ENCODE peak calls at places on chromosomes 3 and 15, in five cellular contexts. H is left lung, G is AG04450, U is IMR-90, N is neural crest cell. L is an unnamed sample.

GRCh38 chr3:98746122-98746521 is 17.0 kb upstream of the ST3GAL6 start:
- DNase-seq in U (no peak), G (no peak), H (no peak), N (no peak), L (no peak)

GRCh38 chr3:197369545-197369944 is 71.1 kb upstream of the DLG1 start:
- DNase-seq in N (no peak), G (no peak), H (no peak), U (no peak), L (no peak)

GRCh38 chr3:2514031-2514430 is 415.4 kb downstream of the CNTN4 start:
- DNase-seq in H (no peak), G (no peak), U (no peak), N (peak), L (no peak)

GRCh38 chr3:150278843-150279341 is 129.2 kb upstream of the TSC22D2 start:
- DNase-seq in G (no peak), U (no peak), H (no peak), N (no peak), L (no peak)

GRCh38 chr3:43754316-43754715 is 63.6 kb downstream of the ABHD5 start:
- DNase-seq in H (no peak), N (no peak), U (peak), G (no peak), L (no peak)

GRCh38 chr15:27701014-27701413 is 398.1 kb downstream of the OCA2 start:
- DNase-seq in N (no peak), H (no peak), G (no peak), U (no peak), L (no peak)

GRCh38 chr3:127964053-127964452 is 49.0 kb downstream of the KBTBD12 start:
- DNase-seq in U (peak), N (no peak), G (no peak), H (no peak), L (no peak)

GRCh38 chr3:197711973-197712707 is 24.6 kb downstream of the RUBCN start:
- DNase-seq in H (peak), N (peak), G (peak), U (peak), L (peak)

GRCh38 chr3:50256978-50257890 is 11.7 kb upstream of the SEMA3B start:
- DNase-seq in G (no peak), U (no peak), H (no peak), N (no peak), L (no peak)

DNA sequence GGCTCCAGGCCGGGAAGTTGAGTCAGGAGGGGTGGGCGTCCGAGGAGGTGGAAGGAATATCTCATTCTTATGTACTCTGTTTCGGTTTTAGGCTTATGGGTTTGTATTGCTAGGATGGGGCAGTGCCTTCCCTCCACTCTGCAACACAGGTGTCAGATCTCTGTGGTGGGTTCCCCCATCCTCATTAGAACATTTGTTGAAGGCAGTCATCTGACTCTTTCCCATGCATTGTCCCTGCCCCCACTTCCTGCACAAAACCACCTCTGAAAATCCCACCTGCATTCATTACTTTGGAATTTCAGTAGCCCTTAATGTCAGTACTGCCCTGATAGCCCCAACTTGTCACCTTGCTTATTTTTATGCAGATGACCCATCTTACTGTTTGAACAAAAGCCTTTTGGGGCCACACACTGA is 29.5 kb downstream of the GYG1 start:
- DNase-seq in U (peak), N (no peak), H (no peak), G (no peak), L (no peak)
- TF ChIP-seq CTCF in U (no peak), N (no peak), H (no peak), G (no peak), L (no peak)

GRCh38 chr3:120039642-120040610 is 54.3 kb downstream of the GSK3B start:
- DNase-seq in U (no peak), H (no peak), N (no peak), G (no peak), L (no peak)
- TF ChIP-seq CTCF in U (no peak), H (no peak), N (peak), G (no peak), L (no peak)

GRCh38 chr15:74302821-74303359 is 64.6 kb downstream of the CYP11A1 start:
- DNase-seq in U (no peak), G (no peak), H (peak), N (peak), L (no peak)
- TF ChIP-seq CTCF in U (peak), G (peak), H (peak), N (peak), L (peak)

DNA sequence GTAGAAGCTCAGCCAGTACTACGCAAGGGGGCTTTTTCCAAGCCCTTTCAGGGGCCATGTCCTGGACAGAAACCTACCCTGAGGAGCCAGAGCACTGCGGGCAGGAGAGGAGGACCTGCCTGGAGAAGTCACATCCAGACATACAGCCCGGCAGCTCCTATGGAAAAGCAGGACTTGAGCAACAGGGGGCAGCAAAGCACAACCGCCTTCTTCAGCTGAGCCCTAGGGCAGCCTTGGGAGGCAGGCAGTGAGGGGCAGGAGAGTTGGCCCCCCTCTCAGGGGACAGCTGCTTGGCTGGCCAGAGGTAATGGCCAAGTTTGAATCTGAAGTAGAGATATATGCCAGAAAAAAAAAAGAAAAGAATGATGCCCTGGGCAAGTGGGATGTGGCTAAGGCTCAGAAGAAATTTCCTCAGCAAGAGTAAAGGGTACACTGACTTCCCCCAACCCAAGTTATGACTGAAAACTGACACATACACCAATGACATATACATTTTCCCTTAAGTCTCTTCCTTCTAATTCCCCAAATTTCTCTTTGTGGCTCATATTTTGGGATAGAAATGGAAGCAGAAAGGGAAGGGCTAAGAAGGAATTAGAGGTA is 56.9 kb downstream of the CYP19A1 start:
- DNase-seq in U (peak), N (peak), H (peak), G (no peak), L (no peak)
- TF ChIP-seq CTCF in U (peak), N (peak), H (peak), G (peak), L (peak)

GRCh38 chr3:134312072-134312872 is 61.6 kb upstream of the RYK start:
- DNase-seq in G (no peak), N (no peak), H (peak), U (no peak), L (no peak)

GRCh38 chr3:134311693-134312071 is 61.0 kb upstream of the RYK start:
- DNase-seq in H (no peak), G (no peak), U (no peak), N (no peak), L (no peak)

GRCh38 chr3:134314588-134315285 is 59.5 kb downstream of the AMOTL2 start:
- DNase-seq in H (no peak), U (no peak), N (no peak), G (no peak), L (no peak)

GRCh38 chr3:134313839-134314587 is 60.2 kb downstream of the AMOTL2 start:
- DNase-seq in H (no peak), G (no peak), U (no peak), N (no peak), L (no peak)

GRCh38 chr3:134312873-134313838 is 61.1 kb downstream of the AMOTL2 start:
- DNase-seq in N (peak), U (peak), G (no peak), H (peak), L (no peak)
- TF ChIP-seq CTCF in N (peak), U (peak), G (peak), H (no peak), L (no peak)

DNA sequence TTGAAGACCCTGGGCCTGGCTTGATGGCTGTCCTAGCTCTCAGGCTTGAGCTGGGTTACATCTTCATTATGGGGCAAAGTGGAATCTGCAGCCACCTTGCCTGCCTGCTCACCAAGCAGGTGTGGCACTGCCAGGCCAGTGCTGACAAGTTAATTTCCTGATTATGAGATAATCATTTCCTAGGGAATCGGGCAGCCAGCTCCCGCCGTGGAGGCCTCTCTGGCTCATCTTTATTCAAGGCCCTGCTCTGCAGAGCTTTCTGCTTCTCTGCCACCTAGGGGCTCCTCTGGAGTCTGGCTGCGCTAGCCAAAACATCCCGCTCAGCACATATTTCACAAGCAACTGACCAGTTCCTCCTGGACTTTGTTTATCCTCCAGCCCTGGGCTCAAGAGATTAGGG is 9.9 kb downstream of the LOXL1 start:
- DNase-seq in H (no peak), U (peak), N (no peak), G (no peak), L (no peak)
- TF ChIP-seq CTCF in H (no peak), U (peak), N (no peak), G (peak), L (no peak)

GRCh38 chr15:93001881-93002280 is 87.1 kb downstream of the RGMA start:
- DNase-seq in G (no peak), H (no peak), U (no peak), N (no peak), L (no peak)
- TF ChIP-seq CTCF in G (peak), H (no peak), U (no peak), N (peak), L (no peak)

DNA sequence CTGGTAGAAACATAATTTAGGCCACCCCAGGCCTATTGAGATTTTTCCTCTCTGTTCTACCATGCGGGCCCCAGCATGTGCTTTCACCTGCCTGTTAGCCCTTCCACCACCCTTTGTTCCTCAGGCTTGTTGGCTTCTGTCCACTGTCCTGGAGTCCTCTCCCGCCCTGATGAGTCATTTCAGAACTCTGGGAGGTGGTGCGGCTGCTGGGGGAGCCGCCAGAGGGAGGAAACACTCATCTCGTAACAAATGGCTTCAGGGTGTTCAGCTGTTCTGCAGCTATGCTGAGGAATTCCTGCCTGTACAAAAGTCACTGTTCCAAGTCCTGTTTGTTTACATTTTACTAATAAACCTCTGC is 36.3 kb downstream of the LRTM1 start:
- DNase-seq in N (peak), U (peak), G (peak), H (peak), L (no peak)
- TF ChIP-seq CTCF in N (peak), U (peak), G (peak), H (peak), L (no peak)

DNA sequence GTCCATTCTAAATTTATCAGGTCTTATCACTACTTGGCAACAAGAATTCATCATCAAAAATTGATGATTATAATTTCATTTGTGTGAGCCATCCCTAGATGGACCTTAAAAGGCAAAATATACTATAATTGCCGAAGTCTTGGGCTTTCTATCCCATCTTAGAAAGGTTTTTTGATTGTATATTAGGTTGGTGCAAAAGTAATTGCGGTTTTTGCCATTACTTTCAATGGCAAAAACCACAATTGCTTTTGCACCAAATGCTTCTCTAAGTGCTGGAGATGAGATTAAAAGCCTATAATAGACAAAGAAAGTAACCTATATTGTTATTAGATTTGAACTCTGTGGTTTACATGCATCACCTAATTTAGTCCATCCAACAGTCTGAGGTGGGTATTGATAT is 612.9 kb downstream of the ZNF385D start:
- DNase-seq in N (no peak), H (no peak), U (no peak), G (no peak), L (no peak)
- TF ChIP-seq CTCF in N (no peak), H (no peak), U (no peak), G (no peak), L (no peak)

GRCh38 chr3:126886217-126886616 is 96.7 kb upstream of the PLXNA1 start:
- DNase-seq in N (no peak), U (peak), H (no peak), G (no peak), L (no peak)
- TF ChIP-seq CTCF in N (no peak), U (no peak), H (no peak), G (no peak), L (no peak)